ENCODE peak calls at places on chromosomes 6 and 20, in six cellular contexts. U is hepatocyte, N is GM23338, V is neural progenitor cell, O is HCT116, X is SK-N-SH. F is an unnamed sample.

GRCh38 chr6:105087571-105088211 is 92.1 kb downstream of the POPDC3 start:
- DNase-seq in U (peak; percentile 76), N (peak; percentile 76), V (peak; percentile 63), O (peak; percentile 41), X (peak; percentile 53), F (peak; percentile 63)

GRCh38 chr20:53227523-53227922 is 255.4 kb downstream of the TSHZ2 start:
- DNase-seq in U (no peak), N (no peak), V (no peak), O (no peak), X (peak; percentile 23), F (no peak)

GRCh38 chr6:17923401-17923863 is 64.0 kb downstream of the KIF13A start:
- DNase-seq in U (no peak), N (no peak), V (no peak), O (no peak), X (no peak), F (no peak)

GRCh38 chr6:125584468-125584939 is 164.9 kb upstream of the HEY2 start:
- DNase-seq in U (peak; percentile 66), N (peak; percentile 77), V (peak; percentile 83), O (no peak), X (no peak), F (peak; percentile 69)

GRCh38 chr6:30555428-30556005 is 772 bp downstream of the GNL1 start:
- DNase-seq in U (peak; percentile 77), N (peak; percentile 71), V (peak; percentile 83), O (no peak), X (no peak), F (no peak)

GRCh38 chr20:41249371-41249770 is 68.2 kb downstream of the ZHX3 start:
- DNase-seq in U (peak; percentile 60), N (no peak), V (peak; percentile 19), O (no peak), X (no peak), F (peak; percentile 83)

GRCh38 chr20:50595988-50596693 is 86.0 kb downstream of the PTPN1 start:
- DNase-seq in U (peak; percentile 50), N (peak; percentile 44), V (no peak), O (no peak), X (no peak), F (no peak)

GRCh38 chr6:56708810-56709597 is 66.3 kb upstream of the DST start:
- DNase-seq in U (peak; percentile 78), N (peak; percentile 81), V (peak; percentile 62), O (peak; percentile 66), X (peak; percentile 39), F (peak; percentile 85)

GRCh38 chr20:54223751-54224150 is 15.9 kb downstream of the PFDN4 start:
- DNase-seq in U (no peak), N (no peak), V (peak; percentile 71), O (no peak), X (no peak), F (no peak)

GRCh38 chr6:62891065-62891647 is 320.1 kb upstream of the FKBP1C start:
- DNase-seq in U (peak; percentile 43), N (peak; percentile 52), V (peak; percentile 24), O (no peak), X (peak; percentile 0), F (peak; percentile 25)
- TF ChIP-seq EZH2phosphoT487 in U (no peak), N (no peak), V (no peak), O (no peak), X (no peak), F (no peak)

DNA sequence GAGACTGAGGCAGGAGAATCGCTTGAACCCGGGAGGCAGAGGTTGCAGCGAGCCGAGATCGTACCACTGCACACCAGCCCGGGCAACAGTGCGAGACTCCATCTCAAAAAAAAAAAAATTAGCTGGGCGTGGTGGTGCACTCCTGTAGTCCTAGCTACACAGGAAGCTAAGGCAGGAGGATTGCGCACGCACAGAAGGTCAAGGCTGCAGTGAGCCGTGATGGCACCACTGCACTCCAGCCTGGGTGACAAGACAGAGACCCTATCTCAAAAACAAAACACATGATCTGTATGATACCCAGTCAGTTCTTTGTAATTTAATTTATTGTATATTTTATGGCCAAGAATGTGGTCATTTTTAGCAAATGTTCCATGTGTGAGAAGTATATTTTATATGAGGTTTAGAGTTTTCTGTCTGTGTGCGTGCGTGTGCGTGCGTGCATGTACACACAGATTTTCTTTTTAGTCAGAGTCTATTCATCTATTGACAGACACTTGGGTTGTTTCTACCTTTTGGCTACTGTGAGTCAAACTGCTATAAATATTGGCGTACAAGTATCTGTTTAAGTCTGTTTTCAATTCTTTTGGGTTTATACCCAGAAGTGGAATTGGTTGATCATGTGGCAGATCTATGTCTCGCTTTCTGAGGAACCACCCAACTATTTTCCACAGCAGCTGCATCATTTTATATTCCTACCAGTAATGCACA is 22.2 kb upstream of the MYL9 start:
- DNase-seq in U (no peak), N (no peak), V (no peak), O (no peak), X (no peak), F (no peak)
- H3K36me3 ChIP-seq in U (no peaks in the 10 kb centered on the region), N (peaks cover 6% of the 10 kb centered on the region), V (peaks cover 5% of the 10 kb centered on the region), O (no peaks in the 10 kb centered on the region), X (peaks cover 51% of the 10 kb centered on the region), F (peaks cover 10% of the 10 kb centered on the region)

GRCh38 chr20:34213213-34213612 is 28.0 kb upstream of the ASIP start:
- DNase-seq in U (no peak), N (no peak), V (no peak), O (no peak), X (no peak), F (no peak)
- TF ChIP-seq EZH2phosphoT487 in U (no peak), N (no peak), V (no peak), O (no peak), X (no peak), F (no peak)

GRCh38 chr6:110217255-110217654 is 37.0 kb downstream of the CDC40 start:
- DNase-seq in U (no peak), N (peak; percentile 27), V (no peak), O (no peak), X (no peak), F (no peak)
- H3K36me3 ChIP-seq in U (no peaks in the 10 kb centered on the region), N (peaks cover 24% of the 10 kb centered on the region), V (peaks cover 22% of the 10 kb centered on the region), O (peaks cover 8% of the 10 kb centered on the region), X (peaks cover 71% of the 10 kb centered on the region), F (peaks cover 13% of the 10 kb centered on the region)

GRCh38 chr6:138527376-138528092 is 28.2 kb upstream of the NHSL1 start:
- DNase-seq in U (no peak), N (peak; percentile 44), V (peak; percentile 73), O (no peak), X (no peak), F (no peak)

GRCh38 chr6:138531387-138531786 is 32.1 kb upstream of the NHSL1 start:
- DNase-seq in U (no peak), N (no peak), V (no peak), O (no peak), X (no peak), F (no peak)

GRCh38 chr6:138528986-138529385 is 29.7 kb upstream of the NHSL1 start:
- DNase-seq in U (no peak), N (no peak), V (no peak), O (no peak), X (no peak), F (no peak)

GRCh38 chr6:138528137-138528536 is 28.8 kb upstream of the NHSL1 start:
- DNase-seq in U (no peak), N (no peak), V (no peak), O (no peak), X (no peak), F (no peak)

DNA sequence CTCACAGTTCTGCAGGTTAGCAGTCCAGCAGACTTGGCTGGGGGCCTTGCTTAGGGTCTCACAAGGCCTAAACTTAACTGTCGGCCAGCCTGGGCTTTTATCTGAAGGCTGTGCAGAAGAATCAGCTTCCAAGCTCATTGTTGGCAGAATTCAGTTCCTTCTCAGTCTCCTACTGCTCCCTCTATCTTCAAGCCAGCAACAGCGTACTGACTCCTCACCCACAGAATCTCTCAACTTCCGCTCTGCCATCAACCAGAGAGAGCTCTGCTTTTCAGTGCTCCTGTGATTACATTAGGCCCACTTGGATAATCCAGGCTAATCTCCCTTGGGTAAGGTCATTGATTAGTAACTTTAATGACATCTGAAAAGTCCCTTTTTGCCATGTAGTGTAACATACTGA is 30.2 kb upstream of the NHSL1 start:
- DNase-seq in U (no peak), N (peak; percentile 52), V (peak; percentile 39), O (no peak), X (no peak), F (no peak)
- TF ChIP-seq EZH2phosphoT487 in U (no peak), N (no peak), V (no peak), O (no peak), X (no peak), F (no peak)

GRCh38 chr6:157912326-157912725 is 69.3 kb upstream of the SYNJ2 start:
- DNase-seq in U (peak; percentile 52), N (peak; percentile 29), V (no peak), O (no peak), X (no peak), F (no peak)

GRCh38 chr6:157909282-157909664 is 72.4 kb upstream of the SYNJ2 start:
- DNase-seq in U (no peak), N (no peak), V (no peak), O (no peak), X (no peak), F (no peak)

GRCh38 chr6:157908369-157909281 is 73.0 kb upstream of the SYNJ2 start:
- DNase-seq in U (no peak), N (no peak), V (peak; percentile 34), O (no peak), X (no peak), F (no peak)

GRCh38 chr6:157911278-157911677 is 70.4 kb upstream of the SYNJ2 start:
- DNase-seq in U (no peak), N (peak; percentile 17), V (peak; percentile 17), O (no peak), X (no peak), F (no peak)

GRCh38 chr6:157911786-157912185 is 69.9 kb upstream of the SYNJ2 start:
- DNase-seq in U (no peak), N (no peak), V (no peak), O (no peak), X (peak; percentile 27), F (no peak)
- H3K36me3 ChIP-seq in U (peaks cover 7% of the 10 kb centered on the region), N (peaks cover 10% of the 10 kb centered on the region), V (peaks cover 12% of the 10 kb centered on the region), O (peaks cover 14% of the 10 kb centered on the region), X (peaks cover 55% of the 10 kb centered on the region), F (peaks cover 4% of the 10 kb centered on the region)

GRCh38 chr6:10585232-10585887 is 64.2 kb downstream of the GCNT2 start:
- DNase-seq in U (peak; percentile 36), N (peak; percentile 97), V (peak; percentile 93), O (no peak), X (no peak), F (no peak)
- TF ChIP-seq EZH2phosphoT487 in U (no peak), N (no peak), V (no peak), O (no peak), X (no peak), F (no peak)

DNA sequence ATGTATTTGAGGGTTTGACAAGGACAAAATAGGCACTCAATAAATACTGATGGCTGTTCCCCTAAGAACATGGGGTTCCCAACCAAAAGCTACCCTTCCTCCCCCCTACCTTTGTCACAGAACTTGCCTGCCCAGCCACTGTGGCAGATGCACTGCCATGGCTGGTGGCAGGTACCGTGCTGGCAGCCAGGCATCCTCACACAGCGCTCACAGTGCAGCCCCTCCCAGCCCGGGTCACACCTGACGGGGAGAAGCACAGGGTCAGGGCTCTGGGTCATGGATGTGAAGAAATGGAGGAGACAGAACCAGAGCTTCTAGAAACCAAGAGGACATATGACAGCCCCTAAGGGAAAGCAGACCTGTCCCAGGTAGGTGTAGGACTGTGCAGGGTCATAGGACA is 2.5 kb downstream of the DLK2 start:
- DNase-seq in U (peak; percentile 2), N (no peak), V (no peak), O (no peak), X (no peak), F (no peak)
- H3K36me3 ChIP-seq in U (no peaks in the 10 kb centered on the region), N (no peaks in the 10 kb centered on the region), V (no peaks in the 10 kb centered on the region), O (no peaks in the 10 kb centered on the region), X (peaks cover 3% of the 10 kb centered on the region), F (no peaks in the 10 kb centered on the region)

GRCh38 chr20:25285091-25285647 is 37.3 kb downstream of the PYGB start:
- DNase-seq in U (no peak), N (peak; percentile 59), V (no peak), O (no peak), X (no peak), F (no peak)
- TF ChIP-seq EZH2phosphoT487 in U (no peak), N (no peak), V (no peak), O (no peak), X (no peak), F (no peak)